ENCODE peak calls at places on chromosomes 5 and 9, in four cellular contexts. M is H9; S is naive thymus-derived CD4-positive, alpha-beta T cell; P is breast epithelium. D is an unnamed sample.

GRCh38 chr5:74685979-74686631 is 1.1 kb downstream of the HEXB start:
- DNase-seq in M (no peak), S (peak), P (no peak), D (no peak)

GRCh38 chr5:56827043-56827442 is 11.7 kb downstream of the MAP3K1 start:
- DNase-seq in M (peak), S (no peak), P (no peak), D (no peak)

GRCh38 chr9:123451011-123451410 is 95.0 kb downstream of the CRB2 start:
- DNase-seq in M (no peak), S (no peak), P (no peak), D (no peak)

GRCh38 chr9:95505072-95505471 is 11.7 kb downstream of the PTCH1 start:
- DNase-seq in M (no peak), P (no peak), S (no peak), D (no peak)

GRCh38 chr5:37871023-37871815 is 31.4 kb upstream of the GDNF start:
- DNase-seq in M (no peak), S (no peak), P (no peak), D (no peak)

GRCh38 chr9:96859461-96860198 is 5.3 kb upstream of the ZNF782 start:
- DNase-seq in S (no peak), P (no peak), M (no peak), D (no peak)

GRCh38 chr9:13386935-13387667 is 107.6 kb upstream of the MPDZ start:
- DNase-seq in M (no peak), S (no peak), P (no peak), D (no peak)

GRCh38 chr5:133063965-133064364 is 12.2 kb downstream of the HSPA4 start:
- DNase-seq in M (no peak), S (no peak), P (no peak), D (no peak)

GRCh38 chr5:55004728-55005127 is 19.3 kb upstream of the GZMK start:
- DNase-seq in P (no peak), S (no peak), M (no peak), D (no peak)

GRCh38 chr5:173328896-173329369 is 719 bp upstream of the STC2 start:
- DNase-seq in M (peak), S (no peak), P (no peak), D (no peak)

GRCh38 chr5:134100283-134101011 is 14.0 kb upstream of the TCF7 start:
- DNase-seq in S (peak), M (peak), P (no peak), D (no peak)

GRCh38 chr5:181170237-181170830 is 22.9 kb downstream of the OR2V2 start:
- DNase-seq in S (no peak), P (no peak), M (peak), D (no peak)

GRCh38 chr9:110142868-110143866 is 64.8 kb downstream of the C9orf152 start:
- DNase-seq in S (no peak), M (peak), P (no peak), D (no peak)

GRCh38 chr5:123855630-123856029 is 343.7 kb downstream of the CSNK1G3 start:
- DNase-seq in M (no peak), P (no peak), S (no peak), D (no peak)

GRCh38 chr9:98006127-98006796 is 23.1 kb downstream of the ANP32B start:
- DNase-seq in P (no peak), M (no peak), S (no peak), D (no peak)

GRCh38 chr5:19865336-19866087 is 122.5 kb downstream of the CDH18 start:
- DNase-seq in P (no peak), S (no peak), M (no peak), D (no peak)

GRCh38 chr9:118306773-118307172 is 602.6 kb downstream of the TLR4 start:
- DNase-seq in M (no peak), S (no peak), P (no peak), D (no peak)

GRCh38 chr9:125049212-125049611 is 94.1 kb downstream of the SCAI start:
- DNase-seq in M (no peak), P (no peak), S (no peak), D (no peak)

GRCh38 chr5:165620394-165620793 is 2115.0 kb downstream of the MAT2B start:
- DNase-seq in M (no peak), S (no peak), P (no peak), D (no peak)

GRCh38 chr9:27524236-27524635 is at the start of gene IFNK:
- DNase-seq in S (no peak), P (no peak), M (no peak), D (no peak)

GRCh38 chr5:80083115-80083890 is 48.2 kb downstream of the THBS4 start:
- DNase-seq in S (peak), P (no peak), M (peak), D (peak)

GRCh38 chr9:93670208-93671029 is 94.0 kb downstream of the PHF2 start:
- DNase-seq in M (peak), S (no peak), P (no peak), D (no peak)

DNA sequence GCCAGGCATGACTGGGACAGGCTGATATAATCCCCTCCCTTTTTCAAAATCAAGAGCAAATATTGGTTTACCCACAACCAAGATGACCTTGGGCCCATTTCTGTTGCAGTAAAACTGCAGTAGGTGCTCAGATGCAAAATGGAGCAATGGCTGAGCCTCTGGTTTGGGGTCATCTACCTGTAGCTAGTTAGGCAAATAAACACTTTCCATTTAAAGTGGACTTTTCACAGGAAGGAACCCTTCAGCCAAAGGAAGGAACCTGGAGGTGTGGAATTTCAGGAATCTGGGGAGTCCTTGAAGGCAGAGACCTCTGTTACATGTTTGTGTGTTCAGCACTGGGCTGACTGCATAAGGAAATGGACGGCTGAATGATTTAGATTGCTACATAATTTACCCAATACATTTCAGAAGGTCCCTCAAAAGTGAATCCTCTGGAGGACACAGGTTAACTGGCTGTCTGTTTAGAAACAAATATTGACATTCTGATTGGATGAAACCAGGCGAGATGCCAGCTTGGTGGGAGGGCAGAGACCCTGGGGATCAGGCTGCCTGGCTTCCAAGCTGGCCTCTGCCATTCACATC is 170.1 kb upstream of the ZNF618 start:
- DNase-seq in S (no peak), P (no peak), M (peak), D (no peak)
- H3K27ac ChIP-seq in S (no peak), P (no peak), M (peak), D (no peak)

GRCh38 chr9:134062461-134063087 is 5.3 kb downstream of the BRD3 start:
- DNase-seq in M (peak), S (no peak), P (no peak), D (no peak)
- H3K27ac ChIP-seq in M (no peak), S (no peak), P (no peak), D (no peak)

DNA sequence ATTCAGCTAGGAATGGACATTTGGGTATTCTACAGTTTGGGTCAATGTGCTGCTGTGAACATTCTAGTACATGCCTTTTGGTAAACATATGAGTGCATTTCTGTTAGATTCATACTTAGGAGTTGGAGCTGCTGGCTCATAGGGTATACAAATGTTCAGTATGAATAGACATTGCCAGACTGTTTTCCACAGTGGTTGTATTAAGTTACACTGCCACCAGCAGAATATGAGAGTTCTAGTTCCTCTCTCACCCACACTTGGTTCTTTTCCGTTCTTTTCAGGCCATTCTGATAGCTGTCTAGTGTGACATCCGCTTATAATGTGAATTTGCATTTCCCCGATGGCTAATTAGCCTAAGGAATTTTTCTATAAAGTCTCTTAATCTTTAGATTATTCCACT is 25.0 kb downstream of the STOM start:
- DNase-seq in S (no peak), P (no peak), M (no peak), D (no peak)
- H3K27ac ChIP-seq in S (no peak), P (peak), M (no peak), D (no peak)

DNA sequence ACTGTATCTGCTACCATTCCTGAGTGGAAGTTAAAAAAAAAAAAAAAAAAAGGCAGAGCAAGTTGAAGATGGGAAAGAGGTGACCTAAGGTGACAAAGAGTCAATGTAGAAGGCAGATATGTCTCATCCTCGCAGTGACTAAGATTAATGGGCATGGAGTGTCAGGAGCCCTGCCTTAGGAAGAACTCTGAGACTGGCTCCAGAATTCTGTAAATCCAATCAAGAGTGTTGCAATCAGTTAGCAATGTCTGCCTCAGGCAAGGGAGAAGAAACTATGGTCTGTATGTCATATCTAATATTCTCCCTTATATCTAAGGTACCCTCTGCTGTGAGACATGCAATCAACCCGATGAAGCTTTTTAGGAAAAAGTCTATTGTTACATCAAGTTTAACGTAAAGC is 24.7 kb upstream of the KCNMB1 start:
- DNase-seq in P (no peak), S (no peak), M (no peak), D (no peak)
- H3K27ac ChIP-seq in P (no peak), S (no peak), M (no peak), D (no peak)

DNA sequence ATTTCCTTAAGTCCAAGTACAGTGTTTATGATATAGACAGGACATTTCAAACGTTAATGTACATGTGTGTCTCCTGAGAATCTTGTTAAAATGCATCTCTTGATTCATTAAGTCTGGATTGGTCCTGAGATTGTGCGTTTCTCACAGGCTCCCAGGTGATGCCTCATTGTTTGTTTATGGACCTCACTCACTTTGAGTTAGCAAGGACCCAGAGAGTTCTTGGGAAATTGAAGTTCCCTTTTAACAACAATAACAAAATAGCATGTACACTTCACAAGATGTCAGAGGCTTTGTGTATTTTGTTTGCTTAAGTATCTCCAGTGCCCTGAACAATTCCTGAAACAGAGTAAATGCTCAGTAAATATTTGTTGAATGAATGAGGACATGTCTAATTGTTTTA is 34.7 kb upstream of the FCHO2 start:
- DNase-seq in M (no peak), P (no peak), S (no peak), D (no peak)
- H3K27ac ChIP-seq in M (no peak), P (no peak), S (no peak), D (no peak)

DNA sequence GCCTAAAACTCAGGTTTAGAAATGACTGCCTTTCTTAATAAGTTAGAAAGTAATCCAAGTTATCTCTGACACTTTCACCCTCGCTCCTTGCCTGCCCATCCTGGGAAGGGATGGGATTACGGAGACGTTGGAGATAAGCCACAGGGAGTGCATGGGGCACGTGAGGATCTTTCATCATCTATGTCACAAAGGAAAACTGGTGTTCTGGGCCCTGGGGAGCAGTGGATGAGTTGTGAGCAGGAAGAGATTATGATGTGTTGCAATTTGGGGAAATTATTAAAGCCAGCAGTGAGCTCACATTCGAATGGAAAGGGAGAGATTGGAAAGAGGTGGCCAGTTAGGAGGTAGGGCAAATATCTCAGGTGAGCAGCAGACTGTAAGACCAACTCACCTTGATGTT is 12.8 kb downstream of the AFAP1L1 start:
- DNase-seq in M (no peak), P (no peak), S (no peak), D (no peak)
- H3K27ac ChIP-seq in M (no peak), P (peak), S (no peak), D (no peak)

GRCh38 chr9:71758277-71758676 is 10.0 kb downstream of the CEMIP2 start:
- DNase-seq in S (no peak), M (peak), P (no peak), D (no peak)

GRCh38 chr9:71760901-71761300 is 7.4 kb downstream of the CEMIP2 start:
- DNase-seq in P (no peak), S (no peak), M (peak), D (no peak)

GRCh38 chr9:71756753-71757152 is 11.6 kb downstream of the CEMIP2 start:
- DNase-seq in M (no peak), S (no peak), P (no peak), D (no peak)

GRCh38 chr9:71755869-71756268 is 12.4 kb downstream of the CEMIP2 start:
- DNase-seq in S (no peak), P (no peak), M (no peak), D (no peak)

DNA sequence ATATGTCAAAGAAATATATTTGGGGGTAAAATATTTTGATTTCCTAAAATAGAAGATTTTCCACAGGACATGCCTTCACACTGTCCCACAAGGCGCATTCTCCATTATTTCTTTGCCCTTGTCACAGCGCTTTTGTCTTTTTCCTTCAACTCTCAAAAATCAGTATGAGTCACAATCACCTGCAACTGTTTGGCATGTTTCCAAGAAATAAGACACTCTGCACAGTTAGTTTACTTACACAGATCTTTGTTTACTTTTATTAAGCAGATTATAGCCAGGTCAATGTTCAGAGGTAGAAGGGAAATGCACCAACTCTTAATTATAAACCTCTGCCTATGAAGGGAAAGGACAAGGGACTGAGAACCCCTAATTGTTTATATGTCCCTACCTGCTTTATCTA is 9.5 kb downstream of the CEMIP2 start:
- DNase-seq in S (no peak), P (no peak), M (no peak), D (no peak)
- H3K27ac ChIP-seq in S (no peak), P (no peak), M (no peak), D (no peak)

DNA sequence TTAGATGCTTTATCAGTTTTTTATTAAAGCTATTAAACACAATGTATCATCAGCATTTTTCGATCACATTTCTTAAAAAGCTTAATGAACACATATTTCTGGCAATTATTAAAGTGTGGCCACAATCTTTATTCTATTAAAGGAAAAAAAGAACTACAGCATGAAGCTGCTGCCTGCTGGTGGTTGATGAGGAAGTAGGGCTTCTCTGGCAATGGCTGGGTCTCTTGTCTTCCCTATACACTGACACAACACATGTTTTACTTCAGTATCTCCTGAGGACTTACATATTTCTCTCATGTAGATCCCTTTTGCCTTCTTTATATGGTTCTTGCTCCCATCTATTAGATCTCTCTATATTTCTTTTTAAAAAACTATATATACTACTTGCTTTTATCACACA is 590.7 kb downstream of the RAB3C start:
- DNase-seq in P (no peak), S (no peak), M (no peak), D (no peak)
- H3K27ac ChIP-seq in P (no peak), S (no peak), M (no peak), D (no peak)

DNA sequence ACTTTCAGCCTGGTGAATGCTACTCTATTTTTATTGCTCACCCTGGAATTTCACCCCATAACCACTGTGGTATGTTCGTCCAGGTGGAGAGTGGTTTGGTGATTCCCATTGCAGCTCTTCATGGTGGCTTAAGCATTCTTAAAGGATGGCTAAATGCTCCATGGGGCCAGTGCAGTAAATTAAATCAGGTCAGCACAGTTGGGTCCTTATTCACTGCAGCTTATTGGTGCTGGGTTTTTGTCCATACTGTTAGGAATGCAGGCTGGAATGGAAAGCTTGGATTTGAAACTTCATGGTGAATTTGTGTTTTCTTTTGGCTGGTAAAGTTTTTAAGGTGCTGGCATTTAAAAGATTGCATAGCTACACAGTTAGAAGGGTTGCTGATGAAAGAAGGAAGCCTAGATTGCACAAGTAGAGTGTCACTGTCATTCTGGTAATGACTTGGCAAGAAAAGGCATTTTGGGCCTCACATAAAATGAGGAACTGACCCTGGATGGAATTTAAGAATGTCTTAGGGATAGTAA is 39.4 kb downstream of the TLE4 start:
- DNase-seq in P (no peak), M (no peak), S (no peak), D (no peak)
- H3K27ac ChIP-seq in P (no peak), M (no peak), S (no peak), D (no peak)

GRCh38 chr5:179143446-179143845 is 83.3 kb downstream of the ZNF354C start:
- DNase-seq in P (no peak), S (no peak), M (peak), D (no peak)
- H3K27ac ChIP-seq in P (no peak), S (no peak), M (no peak), D (no peak)

D was measured in substantia nigra.